ENCODE peak calls at places on chromosomes 7 and 10, in eight cellular contexts. S, R, X, K, Q, W, U and M are unnamed samples. For H3K36me3, the result is how much of the 10 kb centered on the place peaks cover.

GRCh38 chr7:156778668-156779067 is 114.3 kb downstream of the LMBR1 start:
- DNase-seq in R (no peak), K (no peak), W (no peak), X (no peak), U (no peak), S (no peak), Q (no peak), M (peak)

GRCh38 chr7:115024276-115024675 is 102.4 kb downstream of the MDFIC start:
- DNase-seq in Q (no peak), R (no peak), X (no peak), S (no peak), K (no peak), W (no peak), U (no peak), M (no peak)

GRCh38 chr10:21497177-21497807 is 28.2 kb downstream of the SKIDA1 start:
- DNase-seq in K (peak), R (peak), Q (peak), W (peak), S (peak), X (peak), U (peak), M (peak)

GRCh38 chr7:98563183-98563495 is 53.9 kb upstream of the NPTX2 start:
- DNase-seq in U (no peak), X (no peak), S (no peak), Q (no peak), K (no peak), W (no peak), R (no peak), M (peak)

GRCh38 chr7:92973964-92974363 is 137.6 kb upstream of the CDK6 start:
- DNase-seq in W (no peak), K (no peak), S (no peak), R (no peak), Q (no peak), X (peak), U (peak), M (no peak)

GRCh38 chr10:132746801-132747625 is 38.9 kb downstream of the NKX6-2 start:
- DNase-seq in K (no peak), Q (no peak), W (no peak), S (peak), R (no peak), U (no peak), X (no peak), M (no peak)

GRCh38 chr7:105228555-105228954 is 160.2 kb downstream of the SRPK2 start:
- DNase-seq in K (no peak), W (no peak), U (no peak), R (no peak), Q (no peak), X (no peak), S (no peak), M (no peak)

GRCh38 chr7:115642194-115642593 is 388.4 kb downstream of the TFEC start:
- DNase-seq in W (no peak), U (no peak), R (no peak), Q (no peak), S (no peak), X (no peak), K (no peak), M (no peak)

GRCh38 chr10:110918269-110918632 is 729 bp downstream of the BBIP1 start:
- DNase-seq in R (peak), K (no peak), U (no peak), S (peak), W (no peak), Q (peak), X (peak), M (no peak)

GRCh38 chr7:88522771-88523316 is 216.2 kb upstream of the STEAP4 start:
- DNase-seq in U (no peak), R (no peak), Q (no peak), K (no peak), S (peak), W (no peak), X (no peak), M (no peak)

GRCh38 chr7:140230517-140230861 is 53.7 kb upstream of the KDM7A start:
- DNase-seq in W (peak), X (no peak), S (no peak), K (no peak), R (peak), Q (peak), U (no peak), M (peak)

GRCh38 chr7:14457567-14458453 is 444.7 kb downstream of the DGKB start:
- DNase-seq in K (peak), R (peak), W (peak), X (peak), U (peak), S (peak), Q (peak), M (peak)

GRCh38 chr10:129949411-129950335 is 14.4 kb downstream of the EBF3 start:
- DNase-seq in S (peak), X (peak), W (peak), Q (peak), U (no peak), R (peak), K (no peak), M (peak)

GRCh38 chr10:48450233-48450810 is 143.8 kb downstream of the MAPK8 start:
- DNase-seq in K (peak), Q (peak), U (no peak), S (no peak), R (peak), X (no peak), W (no peak), M (no peak)

GRCh38 chr10:106560925-106561640 is 603.4 kb downstream of the SORCS1 start:
- DNase-seq in U (peak), R (no peak), K (no peak), W (no peak), Q (no peak), X (peak), S (no peak), M (no peak)

GRCh38 chr10:46223064-46223480 is 63.7 kb upstream of the ANTXRL start:
- DNase-seq in K (no peak), Q (no peak), X (no peak), W (no peak), S (no peak), R (no peak), U (no peak), M (no peak)

GRCh38 chr10:32244011-32244410 is 102.9 kb downstream of the EPC1 start:
- DNase-seq in R (no peak), S (no peak), U (no peak), W (no peak), K (no peak), X (no peak), Q (no peak), M (no peak)

GRCh38 chr10:86215712-86216111 is 150.9 kb downstream of the GRID1 start:
- DNase-seq in S (no peak), R (no peak), K (no peak), X (no peak), W (no peak), U (no peak), Q (no peak), M (no peak)

GRCh38 chr7:149188637-149189259 is 6.6 kb upstream of the ZNF282 start:
- DNase-seq in U (no peak), R (no peak), S (no peak), W (no peak), K (no peak), Q (no peak), X (no peak), M (peak)

GRCh38 chr7:50509459-50509858 is 55.7 kb downstream of the DDC start:
- DNase-seq in Q (no peak), R (no peak), U (no peak), W (no peak), K (no peak), X (no peak), S (no peak), M (no peak)

GRCh38 chr7:78924581-78924980 is 528.9 kb downstream of the MAGI2 start:
- DNase-seq in W (no peak), R (peak), S (peak), K (no peak), U (peak), Q (no peak), X (peak), M (no peak)

GRCh38 chr7:42691030-42691639 is 220.7 kb downstream of the C7orf25 start:
- DNase-seq in R (peak), Q (peak), S (peak), U (peak), K (no peak), X (peak), W (no peak), M (peak)

GRCh38 chr7:128167791-128168666 is 73.0 kb upstream of the LEP start:
- DNase-seq in X (no peak), R (no peak), W (no peak), K (no peak), Q (no peak), S (no peak), U (no peak), M (peak)

GRCh38 chr10:84075226-84076046 is 63.9 kb upstream of the GHITM start:
- DNase-seq in K (no peak), S (no peak), U (no peak), Q (no peak), R (no peak), W (peak), X (no peak), M (no peak)

GRCh38 chr10:53646525-53646924 is 873.9 kb upstream of the MBL2 start:
- DNase-seq in K (no peak), S (no peak), W (no peak), Q (no peak), X (no peak), U (no peak), R (peak), M (peak)

GRCh38 chr7:70271617-70272081 is 673.4 kb downstream of the AUTS2 start:
- DNase-seq in S (no peak), W (no peak), U (no peak), K (no peak), Q (no peak), R (no peak), X (no peak), M (peak)

GRCh38 chr10:70404906-70405824 is 1.2 kb downstream of the EIF4EBP2 start:
- DNase-seq in U (peak), S (peak), X (peak), Q (peak), W (peak), R (peak), K (peak), M (peak)

DNA sequence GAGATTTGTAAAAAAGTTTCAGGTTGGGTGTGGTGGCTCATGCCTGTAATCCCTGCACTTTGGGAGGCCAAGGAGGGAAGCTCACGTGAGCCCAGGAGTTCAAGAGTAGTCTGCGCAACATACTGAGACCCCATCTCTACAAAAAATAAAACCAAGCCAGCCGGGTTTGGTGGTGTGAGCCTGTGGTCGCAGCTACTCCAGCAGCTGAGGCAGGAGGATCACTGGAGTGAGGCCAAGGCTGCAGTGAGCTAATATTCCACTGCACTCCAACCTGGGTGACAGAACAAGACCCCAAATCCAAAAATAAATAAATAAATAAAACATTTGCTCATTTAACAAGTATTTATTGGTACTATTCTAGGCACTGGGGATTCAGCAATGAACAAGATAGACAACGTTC is 1.5 kb upstream of the CHCHD1 start:
- DNase-seq in R (no peak), X (no peak), Q (no peak), S (no peak), K (peak), W (no peak), U (no peak), M (no peak)
- H3K36me3 ChIP-seq in R (under half), X (under half), Q (under half), S (under half), K (under half), W (half or more), U (under half), M (under half)

DNA sequence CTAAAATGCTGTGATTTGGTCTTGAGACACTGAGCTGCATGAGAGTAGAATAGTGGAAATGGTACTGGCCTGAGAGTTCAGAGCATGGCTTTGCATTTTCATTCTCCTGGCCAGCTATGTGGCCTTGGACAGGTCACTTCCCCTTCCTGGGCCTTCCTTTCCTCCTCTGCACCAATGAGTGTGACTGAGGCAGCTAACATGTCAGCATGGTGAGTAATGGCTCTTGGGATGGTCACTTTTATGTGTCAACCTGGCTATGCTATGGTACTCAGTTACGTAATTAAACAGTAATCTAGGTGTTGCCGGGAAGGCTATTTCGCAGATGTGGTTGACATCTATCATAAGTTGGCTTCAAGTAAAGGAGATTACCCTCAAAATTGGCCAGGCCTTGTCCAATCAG is 109.3 kb downstream of the RTKN2 start:
- DNase-seq in U (peak), W (no peak), K (no peak), Q (no peak), R (no peak), S (no peak), X (no peak), M (no peak)
- H3K36me3 ChIP-seq in U (under half), W (under half), K (under half), Q (under half), R (under half), S (under half), X (under half), M (under half)

DNA sequence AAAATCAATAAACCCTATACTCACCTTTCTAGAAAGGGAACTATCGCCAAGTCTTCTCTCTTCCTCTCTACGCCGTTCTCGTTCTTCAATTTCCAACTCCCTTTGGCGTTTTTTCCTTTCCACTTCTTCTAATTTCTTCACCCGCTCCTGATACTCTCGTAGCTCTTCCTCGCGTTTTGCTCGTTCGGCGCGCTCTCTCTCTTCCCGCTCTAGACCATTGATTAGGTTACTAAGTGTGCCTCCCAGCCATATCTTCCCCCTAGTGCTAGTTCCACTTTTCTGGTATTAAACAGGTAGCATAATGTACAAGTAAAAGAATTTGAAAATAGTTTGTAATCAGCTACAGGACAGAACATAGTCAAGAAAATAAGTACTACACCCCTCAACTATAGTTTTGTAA is 20.3 kb downstream of the NANOS1 start:
- DNase-seq in K (no peak), R (no peak), Q (no peak), W (no peak), U (no peak), X (no peak), S (no peak), M (no peak)
- H3K36me3 ChIP-seq in K (under half), R (under half), Q (half or more), W (half or more), U (half or more), X (half or more), S (half or more), M (half or more)

GRCh38 chr7:150949564-150949963 is 28.6 kb downstream of the KCNH2 start:
- DNase-seq in K (no peak), U (no peak), S (no peak), R (no peak), Q (no peak), X (no peak), W (no peak), M (peak)
- H3K36me3 ChIP-seq in K (under half), U (under half), S (under half), R (under half), Q (under half), X (under half), W (under half), M (under half)

GRCh38 chr7:117098457-117098856 is 145.2 kb downstream of the ST7 start:
- DNase-seq in K (no peak), U (peak), Q (no peak), W (no peak), S (no peak), X (peak), R (no peak), M (no peak)

GRCh38 chr7:117096297-117096696 is 143.0 kb downstream of the ST7 start:
- DNase-seq in S (no peak), K (no peak), X (no peak), U (no peak), W (no peak), R (no peak), Q (no peak), M (no peak)

GRCh38 chr7:117095055-117095454 is 141.8 kb downstream of the ST7 start:
- DNase-seq in K (no peak), W (no peak), Q (no peak), S (no peak), U (no peak), R (no peak), X (no peak), M (no peak)

GRCh38 chr7:117094457-117094856 is 141.2 kb downstream of the ST7 start:
- DNase-seq in W (no peak), U (no peak), Q (no peak), R (no peak), K (no peak), X (no peak), S (no peak), M (no peak)

GRCh38 chr7:117097860-117098259 is 144.6 kb downstream of the ST7 start:
- DNase-seq in W (no peak), S (no peak), X (no peak), K (no peak), Q (no peak), U (no peak), R (no peak), M (no peak)
- H3K36me3 ChIP-seq in W (under half), S (under half), X (under half), K (under half), Q (under half), U (under half), R (under half), M (under half)

GRCh38 chr7:138555684-138556083 is 95.6 kb downstream of the TRIM24 start:
- DNase-seq in Q (no peak), W (no peak), S (no peak), R (no peak), X (no peak), K (no peak), U (no peak), M (no peak)

GRCh38 chr7:138556771-138557484 is 96.9 kb downstream of the TRIM24 start:
- DNase-seq in U (no peak), X (no peak), K (no peak), W (no peak), Q (no peak), R (no peak), S (no peak), M (no peak)

GRCh38 chr7:138554674-138555073 is 94.6 kb downstream of the TRIM24 start:
- DNase-seq in X (no peak), W (no peak), U (no peak), K (no peak), R (no peak), S (no peak), Q (no peak), M (no peak)

GRCh38 chr7:138563808-138564207 is 103.7 kb downstream of the TRIM24 start:
- DNase-seq in X (no peak), S (no peak), K (no peak), R (no peak), U (no peak), Q (no peak), W (no peak), M (no peak)

DNA sequence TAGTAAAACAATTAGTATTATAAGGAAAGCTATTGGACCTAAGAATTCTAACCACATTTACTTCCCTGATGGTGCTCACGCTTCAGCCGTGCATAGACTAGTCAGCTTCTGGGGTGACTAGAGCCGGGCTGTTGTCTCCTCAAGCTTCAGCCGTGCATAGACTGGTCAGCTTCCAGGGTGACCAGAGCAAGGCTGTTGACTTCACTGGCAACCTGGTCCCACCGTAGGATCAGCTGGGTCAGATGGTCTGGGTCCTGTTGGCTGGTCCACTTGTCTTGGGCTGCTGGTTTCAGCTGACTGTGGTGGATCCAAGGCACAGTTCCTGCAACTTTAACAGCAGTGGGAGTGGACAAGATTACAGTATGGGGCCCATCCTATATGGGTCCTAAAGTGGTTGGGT is 99.4 kb downstream of the TRIM24 start:
- DNase-seq in U (no peak), Q (no peak), S (no peak), X (no peak), W (no peak), K (no peak), R (no peak), M (no peak)
- H3K36me3 ChIP-seq in U (under half), Q (half or more), S (half or more), X (under half), W (half or more), K (under half), R (under half), M (half or more)

GRCh38 chr7:787332-788240 is 44.7 kb upstream of the SUN1 start:
- DNase-seq in W (no peak), K (no peak), S (no peak), Q (no peak), R (no peak), X (no peak), U (no peak), M (no peak)
- H3K36me3 ChIP-seq in W (under half), K (under half), S (under half), Q (under half), R (under half), X (under half), U (under half), M (under half)

DNA sequence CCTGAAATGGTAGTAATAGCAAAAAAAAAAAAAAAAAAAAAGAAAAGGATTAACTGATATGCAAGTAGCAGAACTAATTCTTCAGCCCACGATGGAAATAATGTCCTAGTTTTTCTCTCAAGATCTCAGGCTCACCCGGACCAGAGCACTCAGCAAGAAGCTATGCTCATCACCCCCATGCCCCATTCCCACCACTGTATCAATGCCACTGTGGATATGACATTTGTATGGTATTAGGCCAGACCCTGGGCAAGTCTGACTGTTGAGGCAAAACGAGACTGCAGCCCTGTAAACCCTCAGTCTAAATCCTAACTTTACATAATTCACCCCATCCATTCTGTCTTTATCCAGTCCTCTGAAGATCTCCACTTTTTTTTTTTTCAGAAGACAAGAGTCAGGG is 186.1 kb upstream of the KLF14 start:
- DNase-seq in K (no peak), R (no peak), W (no peak), Q (no peak), U (no peak), X (peak), S (no peak), M (no peak)
- H3K36me3 ChIP-seq in K (under half), R (under half), W (under half), Q (under half), U (under half), X (under half), S (under half), M (under half)

GRCh38 chr10:103431902-103432301 is 20.3 kb downstream of the CALHM2 start:
- DNase-seq in R (no peak), X (peak), U (no peak), S (no peak), K (no peak), Q (no peak), W (no peak), M (no peak)

GRCh38 chr10:103429647-103430046 is 22.5 kb downstream of the CALHM2 start:
- DNase-seq in R (no peak), Q (no peak), W (no peak), K (no peak), S (no peak), U (no peak), X (no peak), M (no peak)

GRCh38 chr10:103428989-103429643 is 23.1 kb downstream of the CALHM2 start:
- DNase-seq in S (no peak), R (no peak), U (no peak), X (no peak), Q (no peak), W (no peak), K (no peak), M (no peak)

GRCh38 chr10:103433858-103434257 is 18.3 kb downstream of the CALHM2 start:
- DNase-seq in X (no peak), K (peak), U (no peak), S (no peak), R (no peak), Q (peak), W (peak), M (no peak)

GRCh38 chr10:103427866-103428265 is 24.3 kb downstream of the CALHM2 start:
- DNase-seq in W (no peak), K (no peak), X (no peak), U (no peak), R (no peak), Q (no peak), S (no peak), M (no peak)
- H3K36me3 ChIP-seq in W (half or more), K (under half), X (under half), U (under half), R (under half), Q (half or more), S (half or more), M (half or more)